ENCODE peak calls at places on chromosomes 16 and 17, in six cellular contexts. N is H1, K is K562, L is SK-N-SH, M is GM12878, E is HepG2. H is an unnamed sample.

GRCh38 chr17:80050706-80051105 is 14.3 kb downstream of the CCDC40 start:
- DNase-seq in N (no peak), E (no peak), K (no peak), M (no peak), L (no peak), H (no peak)

GRCh38 chr17:75645889-75646625 is 12.8 kb downstream of the SMIM5 start:
- DNase-seq in K (no peak), N (no peak), E (peak), L (peak), M (peak), H (peak)

GRCh38 chr16:69706256-69706974 is 19.9 kb downstream of the NQO1 start:
- DNase-seq in E (no peak), L (no peak), M (no peak), K (no peak), N (no peak), H (no peak)

GRCh38 chr17:69431835-69432234 is 17.3 kb downstream of the MAP2K6 start:
- DNase-seq in M (no peak), L (no peak), N (no peak), E (no peak), K (no peak), H (no peak)

GRCh38 chr16:89691986-89692569 is 5.6 kb downstream of the CDK10 start:
- DNase-seq in E (peak), L (peak), K (no peak), M (no peak), N (no peak), H (no peak)

GRCh38 chr17:70420876-70421445 is 251.6 kb downstream of the KCNJ2 start:
- DNase-seq in N (no peak), K (no peak), E (no peak), M (no peak), L (no peak), H (no peak)

GRCh38 chr16:165218-165538 is 600 bp upstream of the HBM start:
- DNase-seq in E (no peak), M (no peak), L (no peak), K (peak), N (no peak), H (no peak)

GRCh38 chr16:88298166-88298881 is 84.4 kb upstream of the ZNF469 start:
- DNase-seq in M (no peak), L (no peak), K (no peak), N (no peak), E (no peak), H (no peak)

GRCh38 chr17:61457226-61457983 is 5.2 kb downstream of the TBX4 start:
- DNase-seq in L (no peak), E (no peak), M (no peak), N (no peak), K (no peak), H (no peak)

GRCh38 chr16:79613009-79613408 is 12.5 kb upstream of the MAF start:
- DNase-seq in K (no peak), N (no peak), L (no peak), M (no peak), E (no peak), H (no peak)

GRCh38 chr17:17382901-17383300 is 79.7 kb downstream of the NT5M start:
- DNase-seq in K (no peak), N (no peak), L (no peak), M (no peak), E (no peak), H (no peak)

GRCh38 chr16:20799599-20799998 is 6.7 kb downstream of the ERI2 start:
- DNase-seq in L (no peak), E (peak), K (peak), N (no peak), M (no peak), H (no peak)

GRCh38 chr17:82808006-82808405 is 31.8 kb downstream of the ZNF750 start:
- DNase-seq in N (no peak), E (no peak), K (no peak), L (no peak), M (no peak), H (no peak)

GRCh38 chr16:49340466-49340865 is 33.1 kb upstream of the C16orf78 start:
- DNase-seq in M (no peak), E (no peak), K (no peak), N (no peak), L (no peak), H (no peak)

GRCh38 chr17:79624658-79625478 is 14.0 kb upstream of the RBFOX3 start:
- DNase-seq in K (no peak), L (peak), E (no peak), N (no peak), M (no peak), H (no peak)

GRCh38 chr17:58307468-58308172 is 21.0 kb downstream of the TSPOAP1 start:
- DNase-seq in K (no peak), E (no peak), N (no peak), M (no peak), L (peak), H (no peak)

GRCh38 chr17:41413353-41413752 is 11.0 kb downstream of the KRT37 start:
- DNase-seq in E (no peak), L (no peak), N (no peak), K (no peak), M (no peak), H (no peak)

GRCh38 chr17:79987187-79987889 is 48.3 kb downstream of the TBC1D16 start:
- DNase-seq in M (no peak), K (no peak), L (no peak), N (no peak), E (peak), H (no peak)

GRCh38 chr17:69539781-69540319 is 125.4 kb downstream of the MAP2K6 start:
- DNase-seq in K (no peak), N (no peak), M (no peak), L (no peak), E (no peak), H (no peak)

DNA sequence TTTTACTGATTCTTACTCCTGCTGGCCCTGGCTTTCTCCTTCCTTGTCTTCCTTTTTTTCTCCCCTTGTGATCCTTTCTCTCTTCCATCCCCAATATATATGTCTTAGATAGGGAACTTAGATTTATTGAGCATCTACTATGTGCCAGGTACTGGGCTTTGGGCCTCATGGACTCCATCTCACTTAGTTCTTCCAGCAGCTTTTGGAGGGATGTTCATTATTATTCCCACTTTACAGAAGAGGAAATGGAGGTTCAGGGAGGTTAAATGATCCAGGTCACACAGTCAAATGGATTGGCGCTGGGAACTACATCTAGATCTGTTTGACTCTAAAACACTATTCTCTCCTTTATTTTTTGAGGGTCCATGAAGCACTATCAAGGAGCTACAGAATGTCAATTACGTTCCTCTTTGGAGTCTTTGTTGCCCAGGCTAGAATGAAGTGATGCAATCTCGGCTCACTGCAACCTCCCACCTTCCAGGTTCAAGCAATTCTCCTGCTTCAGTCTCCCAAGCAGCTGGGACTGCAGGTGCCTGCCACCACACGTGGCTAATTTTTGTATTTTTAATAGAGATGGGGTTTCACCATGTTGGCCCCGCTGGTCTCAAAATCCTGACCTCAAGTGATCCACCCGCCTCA is 19.0 kb upstream of the PRKCA start:
- DNase-seq in N (no peak), E (no peak), K (no peak), M (no peak), L (no peak), H (no peak)
- TF ChIP-seq GABPA in N (no peak), E (no peak), K (no peak), M (no peak), L (no peak), H (no peak)

GRCh38 chr17:2694381-2695242 is 17.0 kb downstream of the CLUH start:
- DNase-seq in N (no peak), L (peak), M (no peak), E (no peak), K (no peak), H (no peak)
- TF ChIP-seq GABPA in N (no peak), L (no peak), M (no peak), E (no peak), K (no peak), H (no peak)

GRCh38 chr16:23215435-23215834 is 32.9 kb downstream of the SCNN1G start:
- DNase-seq in K (no peak), E (no peak), L (no peak), N (no peak), M (no peak), H (no peak)
- TF ChIP-seq GABPA in K (no peak), E (no peak), L (no peak), N (no peak), M (no peak), H (no peak)

GRCh38 chr16:2032285-2033056 is 5.8 kb downstream of the NHERF2 start:
- DNase-seq in L (no peak), N (no peak), M (no peak), K (peak), E (no peak), H (no peak)
- TF ChIP-seq GABPA in L (no peak), N (no peak), M (no peak), K (no peak), E (no peak), H (no peak)